ENCODE peak calls at places on chromosomes 4 and X, in six cellular contexts. One of them, this sample, is unnamed.

GRCh38 chr4:158161561-158162354 is 11.1 kb downstream of the GASK1B start:
- DNase-seq in fibroblast of mammary gland: peak
- DNase-seq in upper lobe of left lung: peak
- DNase-seq in mesothelial cell of epicardium: no peak
- DNase-seq in GM12865: no peak
- DNase-seq in GM20000: no peak
- DNase-seq in this sample: no peak

GRCh38 chrX:23385242-23385641 is 50.6 kb downstream of the PTCHD1 start:
- DNase-seq in fibroblast of mammary gland: no peak
- DNase-seq in upper lobe of left lung: no peak
- DNase-seq in mesothelial cell of epicardium: no peak
- DNase-seq in GM12865: no peak
- DNase-seq in GM20000: no peak
- DNase-seq in this sample: no peak

GRCh38 chr4:25563071-25563564 is 92.5 kb upstream of the SLC34A2 start:
- DNase-seq in fibroblast of mammary gland: no peak
- DNase-seq in upper lobe of left lung: peak
- DNase-seq in mesothelial cell of epicardium: no peak
- DNase-seq in GM12865: no peak
- DNase-seq in GM20000: no peak
- DNase-seq in this sample: no peak

GRCh38 chr4:144903953-144904711 is 193.9 kb downstream of the ANAPC10 start:
- DNase-seq in fibroblast of mammary gland: no peak
- DNase-seq in upper lobe of left lung: no peak
- DNase-seq in mesothelial cell of epicardium: no peak
- DNase-seq in GM12865: no peak
- DNase-seq in GM20000: no peak
- DNase-seq in this sample: no peak

GRCh38 chr4:544386-545105 is 31.5 kb downstream of the TMEM271 start:
- DNase-seq in fibroblast of mammary gland: no peak
- DNase-seq in upper lobe of left lung: no peak
- DNase-seq in mesothelial cell of epicardium: no peak
- DNase-seq in GM12865: no peak
- DNase-seq in GM20000: no peak
- DNase-seq in this sample: no peak

GRCh38 chr4:14028862-14029261 is 401.3 kb upstream of the BOD1L1 start:
- DNase-seq in fibroblast of mammary gland: no peak
- DNase-seq in upper lobe of left lung: no peak
- DNase-seq in mesothelial cell of epicardium: no peak
- DNase-seq in GM12865: no peak
- DNase-seq in GM20000: no peak
- DNase-seq in this sample: no peak

GRCh38 chrX:140355922-140356321 is 148.9 kb downstream of the SOX3 start:
- DNase-seq in fibroblast of mammary gland: no peak
- DNase-seq in upper lobe of left lung: no peak
- DNase-seq in mesothelial cell of epicardium: no peak
- DNase-seq in GM12865: no peak
- DNase-seq in GM20000: no peak
- DNase-seq in this sample: no peak

GRCh38 chr4:76729460-76729859 is 168.5 kb downstream of the SOWAHB start:
- DNase-seq in fibroblast of mammary gland: no peak
- DNase-seq in upper lobe of left lung: no peak
- DNase-seq in mesothelial cell of epicardium: no peak
- DNase-seq in GM12865: no peak
- DNase-seq in GM20000: peak
- DNase-seq in this sample: no peak

GRCh38 chr4:71187399-71188196 is 151.2 kb upstream of the SLC4A4 start:
- DNase-seq in fibroblast of mammary gland: no peak
- DNase-seq in upper lobe of left lung: peak
- DNase-seq in mesothelial cell of epicardium: peak
- DNase-seq in GM12865: no peak
- DNase-seq in GM20000: no peak
- DNase-seq in this sample: peak

GRCh38 chr4:39548425-39549067 is 21.3 kb upstream of the UGDH start:
- DNase-seq in fibroblast of mammary gland: no peak
- DNase-seq in upper lobe of left lung: no peak
- DNase-seq in mesothelial cell of epicardium: no peak
- DNase-seq in GM12865: no peak
- DNase-seq in GM20000: no peak
- DNase-seq in this sample: no peak

GRCh38 chr4:83387922-83388676 is 53.5 kb upstream of the HPSE start:
- DNase-seq in fibroblast of mammary gland: peak
- DNase-seq in upper lobe of left lung: no peak
- DNase-seq in mesothelial cell of epicardium: no peak
- DNase-seq in GM12865: peak
- DNase-seq in GM20000: no peak
- DNase-seq in this sample: no peak

GRCh38 chr4:40192286-40193017 is 4.4 kb upstream of the RHOH start:
- DNase-seq in fibroblast of mammary gland: peak
- DNase-seq in upper lobe of left lung: no peak
- DNase-seq in mesothelial cell of epicardium: no peak
- DNase-seq in GM12865: peak
- DNase-seq in GM20000: no peak
- DNase-seq in this sample: no peak

GRCh38 chr4:1511441-1512041 is 105.3 kb upstream of the NKX1-1 start:
- DNase-seq in fibroblast of mammary gland: peak
- DNase-seq in upper lobe of left lung: no peak
- DNase-seq in mesothelial cell of epicardium: peak
- DNase-seq in GM12865: peak
- DNase-seq in GM20000: no peak
- DNase-seq in this sample: no peak

GRCh38 chr4:119138046-119138445 is 2.4 kb downstream of the MYOZ2 start:
- DNase-seq in fibroblast of mammary gland: peak
- DNase-seq in upper lobe of left lung: no peak
- DNase-seq in mesothelial cell of epicardium: no peak
- DNase-seq in GM12865: no peak
- DNase-seq in GM20000: no peak
- DNase-seq in this sample: no peak

GRCh38 chrX:22664826-22665225 is 334.9 kb upstream of the DDX53 start:
- DNase-seq in fibroblast of mammary gland: no peak
- DNase-seq in upper lobe of left lung: no peak
- DNase-seq in mesothelial cell of epicardium: no peak
- DNase-seq in GM12865: no peak
- DNase-seq in GM20000: no peak
- DNase-seq in this sample: no peak

GRCh38 chrX:8003147-8003883 is 76.1 kb upstream of the PNPLA4 start:
- DNase-seq in fibroblast of mammary gland: no peak
- DNase-seq in upper lobe of left lung: no peak
- DNase-seq in mesothelial cell of epicardium: no peak
- DNase-seq in GM12865: no peak
- DNase-seq in GM20000: no peak
- DNase-seq in this sample: no peak

GRCh38 chr4:24843121-24843520 is 47.7 kb downstream of the SOD3 start:
- DNase-seq in fibroblast of mammary gland: no peak
- DNase-seq in upper lobe of left lung: no peak
- DNase-seq in mesothelial cell of epicardium: no peak
- DNase-seq in GM12865: no peak
- DNase-seq in GM20000: no peak
- DNase-seq in this sample: no peak

GRCh38 chr4:152352645-152353116 is 183.2 kb downstream of the FBXW7 start:
- DNase-seq in fibroblast of mammary gland: peak
- DNase-seq in upper lobe of left lung: peak
- DNase-seq in mesothelial cell of epicardium: peak
- DNase-seq in GM12865: peak
- DNase-seq in GM20000: peak
- DNase-seq in this sample: peak

GRCh38 chr4:83489711-83490326 is 4.9 kb upstream of the ABRAXAS1 start:
- DNase-seq in fibroblast of mammary gland: no peak
- DNase-seq in upper lobe of left lung: no peak
- DNase-seq in mesothelial cell of epicardium: no peak
- DNase-seq in GM12865: no peak
- DNase-seq in GM20000: no peak
- DNase-seq in this sample: no peak

GRCh38 chr4:73731968-73732610 is 8.3 kb upstream of the CXCL8 start:
- DNase-seq in fibroblast of mammary gland: no peak
- DNase-seq in upper lobe of left lung: peak
- DNase-seq in mesothelial cell of epicardium: no peak
- DNase-seq in GM12865: no peak
- DNase-seq in GM20000: no peak
- DNase-seq in this sample: no peak

GRCh38 chrX:27555514-27555913 is 34.6 kb upstream of the DCAF8L2 start:
- DNase-seq in fibroblast of mammary gland: peak
- DNase-seq in upper lobe of left lung: no peak
- DNase-seq in mesothelial cell of epicardium: no peak
- DNase-seq in GM12865: peak
- DNase-seq in GM20000: peak
- DNase-seq in this sample: peak

GRCh38 chr4:38782452-38783108 is at the start of gene TLR10:
- DNase-seq in fibroblast of mammary gland: peak
- DNase-seq in upper lobe of left lung: peak
- DNase-seq in mesothelial cell of epicardium: no peak
- DNase-seq in GM12865: peak
- DNase-seq in GM20000: peak
- DNase-seq in this sample: peak

GRCh38 chr4:25950476-25951389 is 36.7 kb downstream of the SMIM20 start:
- DNase-seq in fibroblast of mammary gland: no peak
- DNase-seq in upper lobe of left lung: no peak
- DNase-seq in mesothelial cell of epicardium: no peak
- DNase-seq in GM12865: no peak
- DNase-seq in GM20000: no peak
- DNase-seq in this sample: no peak

GRCh38 chr4:185204238-185204910 is 574 bp upstream of the CFAP97 start:
- DNase-seq in fibroblast of mammary gland: peak
- DNase-seq in upper lobe of left lung: peak
- DNase-seq in mesothelial cell of epicardium: no peak
- DNase-seq in GM12865: peak
- DNase-seq in GM20000: peak
- DNase-seq in this sample: no peak

GRCh38 chr4:80204433-80204832 is 7.1 kb downstream of the PRDM8 start:
- DNase-seq in fibroblast of mammary gland: no peak
- DNase-seq in upper lobe of left lung: no peak
- DNase-seq in mesothelial cell of epicardium: no peak
- DNase-seq in GM12865: no peak
- DNase-seq in GM20000: peak
- DNase-seq in this sample: peak

GRCh38 chr4:98506462-98507132 is 151.8 kb downstream of the TSPAN5 start:
- DNase-seq in fibroblast of mammary gland: no peak
- DNase-seq in upper lobe of left lung: no peak
- DNase-seq in mesothelial cell of epicardium: no peak
- DNase-seq in GM12865: no peak
- DNase-seq in GM20000: no peak
- DNase-seq in this sample: no peak
- TF ChIP-seq CTCF in fibroblast of mammary gland: peak
- TF ChIP-seq CTCF in upper lobe of left lung: no peak
- TF ChIP-seq CTCF in mesothelial cell of epicardium: no peak
- TF ChIP-seq CTCF in GM12865: no peak
- TF ChIP-seq CTCF in GM20000: no peak
- TF ChIP-seq CTCF in this sample: no peak

GRCh38 chrX:38279188-38279587 is 48.1 kb downstream of the RPGR start:
- DNase-seq in fibroblast of mammary gland: no peak
- DNase-seq in upper lobe of left lung: no peak
- DNase-seq in mesothelial cell of epicardium: no peak
- DNase-seq in GM12865: no peak
- DNase-seq in GM20000: no peak
- DNase-seq in this sample: no peak

GRCh38 chrX:38285649-38286048 is 41.7 kb downstream of the RPGR start:
- DNase-seq in fibroblast of mammary gland: no peak
- DNase-seq in upper lobe of left lung: no peak
- DNase-seq in mesothelial cell of epicardium: no peak
- DNase-seq in GM12865: no peak
- DNase-seq in GM20000: no peak
- DNase-seq in this sample: no peak

GRCh38 chrX:38278682-38279081 is 48.6 kb downstream of the RPGR start:
- DNase-seq in fibroblast of mammary gland: peak
- DNase-seq in upper lobe of left lung: no peak
- DNase-seq in mesothelial cell of epicardium: no peak
- DNase-seq in GM12865: no peak
- DNase-seq in GM20000: no peak
- DNase-seq in this sample: no peak

GRCh38 chrX:38277802-38278201 is 49.5 kb downstream of the RPGR start:
- DNase-seq in fibroblast of mammary gland: no peak
- DNase-seq in upper lobe of left lung: no peak
- DNase-seq in mesothelial cell of epicardium: no peak
- DNase-seq in GM12865: no peak
- DNase-seq in GM20000: no peak
- DNase-seq in this sample: no peak

GRCh38 chrX:38282044-38282443 is 45.3 kb downstream of the RPGR start:
- DNase-seq in fibroblast of mammary gland: peak
- DNase-seq in upper lobe of left lung: no peak
- DNase-seq in mesothelial cell of epicardium: no peak
- DNase-seq in GM12865: no peak
- DNase-seq in GM20000: no peak
- DNase-seq in this sample: no peak
- TF ChIP-seq CTCF in fibroblast of mammary gland: peak
- TF ChIP-seq CTCF in upper lobe of left lung: no peak
- TF ChIP-seq CTCF in mesothelial cell of epicardium: no peak
- TF ChIP-seq CTCF in GM12865: no peak
- TF ChIP-seq CTCF in GM20000: no peak
- TF ChIP-seq CTCF in this sample: peak

GRCh38 chrX:63506320-63506719 is 155.2 kb upstream of the SPIN4 start:
- DNase-seq in fibroblast of mammary gland: peak
- DNase-seq in upper lobe of left lung: no peak
- DNase-seq in mesothelial cell of epicardium: no peak
- DNase-seq in GM12865: peak
- DNase-seq in GM20000: no peak
- DNase-seq in this sample: no peak
- TF ChIP-seq CTCF in fibroblast of mammary gland: peak
- TF ChIP-seq CTCF in upper lobe of left lung: no peak
- TF ChIP-seq CTCF in mesothelial cell of epicardium: no peak
- TF ChIP-seq CTCF in GM12865: no peak
- TF ChIP-seq CTCF in GM20000: no peak
- TF ChIP-seq CTCF in this sample: peak

GRCh38 chr4:111802191-111802590 is 343.1 kb upstream of the FAM241A start:
- DNase-seq in fibroblast of mammary gland: peak
- DNase-seq in upper lobe of left lung: no peak
- DNase-seq in mesothelial cell of epicardium: no peak
- DNase-seq in GM12865: no peak
- DNase-seq in GM20000: no peak
- DNase-seq in this sample: no peak

GRCh38 chr4:111793686-111794085 is 351.6 kb upstream of the FAM241A start:
- DNase-seq in fibroblast of mammary gland: no peak
- DNase-seq in upper lobe of left lung: no peak
- DNase-seq in mesothelial cell of epicardium: no peak
- DNase-seq in GM12865: no peak
- DNase-seq in GM20000: no peak
- DNase-seq in this sample: no peak

GRCh38 chr4:111800551-111800950 is 344.7 kb upstream of the FAM241A start:
- DNase-seq in fibroblast of mammary gland: no peak
- DNase-seq in upper lobe of left lung: no peak
- DNase-seq in mesothelial cell of epicardium: no peak
- DNase-seq in GM12865: no peak
- DNase-seq in GM20000: no peak
- DNase-seq in this sample: no peak

GRCh38 chr4:111797455-111798163 is 347.6 kb upstream of the FAM241A start:
- DNase-seq in fibroblast of mammary gland: no peak
- DNase-seq in upper lobe of left lung: no peak
- DNase-seq in mesothelial cell of epicardium: no peak
- DNase-seq in GM12865: no peak
- DNase-seq in GM20000: no peak
- DNase-seq in this sample: no peak

DNA sequence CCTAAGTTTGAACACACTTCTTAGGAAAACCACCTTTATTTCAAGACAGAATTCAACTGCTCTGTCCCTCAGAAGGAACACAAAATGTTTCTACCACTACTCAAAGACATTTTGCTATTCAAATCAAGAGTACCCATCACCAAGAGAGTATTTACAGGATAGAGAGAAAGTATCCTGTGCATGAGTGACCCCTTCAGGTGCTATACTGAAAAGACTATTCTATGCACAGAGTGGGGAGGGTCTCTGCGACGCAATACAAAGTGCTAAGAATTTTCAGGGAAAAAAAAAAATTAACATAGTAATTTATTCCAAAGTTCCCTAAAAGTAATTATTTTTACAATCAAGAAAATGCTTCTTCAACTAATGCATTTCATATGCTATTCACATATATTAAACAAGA is 346.4 kb upstream of the FAM241A start:
- DNase-seq in fibroblast of mammary gland: no peak
- DNase-seq in upper lobe of left lung: no peak
- DNase-seq in mesothelial cell of epicardium: no peak
- DNase-seq in GM12865: no peak
- DNase-seq in GM20000: no peak
- DNase-seq in this sample: no peak
- TF ChIP-seq CTCF in fibroblast of mammary gland: peak
- TF ChIP-seq CTCF in upper lobe of left lung: no peak
- TF ChIP-seq CTCF in mesothelial cell of epicardium: no peak
- TF ChIP-seq CTCF in GM12865: no peak
- TF ChIP-seq CTCF in GM20000: no peak
- TF ChIP-seq CTCF in this sample: no peak

This sample was measured in GM13977.